ENCODE peak calls at places on chromosomes 6 and 20, in nine cellular contexts. Q, M, U, I, G, S, P, L and B are unnamed samples.

GRCh38 chr6:20182926-20183521 is 29.2 kb downstream of the MBOAT1 start:
- DNase-seq in M (peak), Q (peak), U (peak), I (no peak), S (no peak), G (no peak), P (no peak), L (peak), B (no peak)

GRCh38 chr6:72950114-72950860 is 275.0 kb downstream of the KHDC1L start:
- DNase-seq in I (peak), S (no peak), Q (no peak), P (peak), U (no peak), M (peak), L (no peak), G (no peak), B (peak)

GRCh38 chr6:135257641-135258405 is 76.7 kb downstream of the MYB start:
- DNase-seq in M (no peak), Q (no peak), L (no peak), P (no peak), S (no peak), G (no peak), U (no peak), I (no peak), B (no peak)

GRCh38 chr6:118318648-118319047 is 229.4 kb upstream of the PLN start:
- DNase-seq in U (no peak), L (no peak), I (no peak), G (no peak), Q (no peak), P (no peak), S (no peak), M (no peak), B (no peak)

GRCh38 chr20:33653218-33653899 is 8.8 kb upstream of the C20orf144 start:
- DNase-seq in M (peak), Q (no peak), G (peak), P (peak), L (peak), U (no peak), S (peak), I (peak), B (no peak)

GRCh38 chr20:49668181-49668877 is 45.3 kb downstream of the B4GALT5 start:
- DNase-seq in I (no peak), Q (no peak), M (no peak), S (no peak), P (no peak), L (peak), U (peak), G (peak), B (no peak)

GRCh38 chr6:19137419-19138035 is 699.6 kb upstream of the ID4 start:
- DNase-seq in G (no peak), S (no peak), P (no peak), L (no peak), U (no peak), I (no peak), Q (no peak), M (no peak), B (no peak)

GRCh38 chr20:47971321-47971781 is 186.1 kb upstream of the SULF2 start:
- DNase-seq in U (no peak), Q (no peak), P (no peak), M (no peak), G (no peak), S (peak), L (no peak), I (no peak), B (no peak)

GRCh38 chr6:90347411-90347841 is 50.8 kb upstream of the BACH2 start:
- DNase-seq in P (no peak), L (no peak), Q (no peak), U (no peak), M (no peak), G (no peak), S (no peak), I (no peak), B (no peak)

GRCh38 chr6:161696828-161697227 is 423.0 kb upstream of the AGPAT4 start:
- DNase-seq in M (no peak), Q (no peak), P (no peak), U (no peak), L (no peak), S (no peak), I (no peak), G (no peak), B (no peak)

GRCh38 chr6:110949679-110950285 is 8.7 kb upstream of the GTF3C6 start:
- DNase-seq in S (peak), I (peak), P (peak), G (no peak), U (no peak), M (peak), Q (no peak), L (no peak), B (no peak)

GRCh38 chr6:80223743-80224212 is 117.3 kb downstream of the BCKDHB start:
- DNase-seq in L (no peak), P (peak), S (no peak), G (no peak), U (no peak), Q (no peak), M (peak), I (peak), B (peak)

GRCh38 chr20:20364747-20365558 is 3.0 kb upstream of the INSM1 start:
- DNase-seq in M (no peak), U (no peak), I (no peak), Q (no peak), L (no peak), G (no peak), S (peak), P (no peak), B (no peak)

GRCh38 chr6:121430514-121431460 is 4.7 kb upstream of the GJA1 start:
- DNase-seq in I (peak), S (peak), M (peak), L (no peak), P (peak), G (no peak), Q (no peak), U (no peak), B (no peak)

GRCh38 chr6:149316740-149317655 is 514 bp upstream of the TAB2 start:
- DNase-seq in M (peak), G (no peak), Q (peak), L (peak), U (peak), I (peak), S (peak), P (peak), B (no peak)

GRCh38 chr6:149320745-149321240 is 3.3 kb downstream of the TAB2 start:
- DNase-seq in U (no peak), G (no peak), Q (no peak), I (no peak), L (no peak), P (peak), S (no peak), M (peak), B (no peak)

GRCh38 chr6:149318581-149319286 is 1.2 kb downstream of the TAB2 start:
- DNase-seq in M (peak), U (no peak), L (no peak), I (no peak), P (peak), G (no peak), Q (no peak), S (peak), B (no peak)

GRCh38 chr6:149317656-149318571 is at the start of gene TAB2:
- DNase-seq in I (peak), P (peak), Q (peak), M (peak), G (no peak), U (peak), L (peak), S (peak), B (no peak)

GRCh38 chr6:149319413-149319812 is 1.9 kb downstream of the TAB2 start:
- DNase-seq in G (no peak), P (no peak), Q (no peak), L (no peak), M (no peak), I (no peak), S (no peak), U (no peak), B (no peak)
- H3K4me3 ChIP-seq in G (peak), P (peak), Q (peak), L (peak), M (peak), I (peak), S (peak), U (peak), B (peak)

GRCh38 chr20:51175724-51176123 is 152.8 kb upstream of the KCNG1 start:
- DNase-seq in G (no peak), L (no peak), Q (no peak), I (no peak), S (no peak), M (no peak), P (no peak), U (no peak), B (no peak)

GRCh38 chr20:51171141-51171540 is 148.2 kb upstream of the KCNG1 start:
- DNase-seq in S (no peak), Q (no peak), L (no peak), M (no peak), G (no peak), U (no peak), I (no peak), P (no peak), B (no peak)

GRCh38 chr20:51174536-51174935 is 151.6 kb upstream of the KCNG1 start:
- DNase-seq in P (no peak), G (no peak), M (no peak), I (no peak), L (no peak), S (peak), U (no peak), Q (no peak), B (no peak)

GRCh38 chr20:51175156-51175555 is 152.2 kb upstream of the KCNG1 start:
- DNase-seq in L (no peak), I (no peak), G (no peak), Q (no peak), S (no peak), M (no peak), P (no peak), U (no peak), B (no peak)

GRCh38 chr20:51172558-51173428 is 149.9 kb upstream of the KCNG1 start:
- DNase-seq in M (no peak), S (peak), U (no peak), P (no peak), Q (no peak), L (no peak), I (no peak), G (no peak), B (no peak)
- TF ChIP-seq CTCF in M (no peak), S (no peak), U (no peak), P (no peak), Q (no peak), L (no peak), I (no peak), G (no peak), B (no peak)

DNA sequence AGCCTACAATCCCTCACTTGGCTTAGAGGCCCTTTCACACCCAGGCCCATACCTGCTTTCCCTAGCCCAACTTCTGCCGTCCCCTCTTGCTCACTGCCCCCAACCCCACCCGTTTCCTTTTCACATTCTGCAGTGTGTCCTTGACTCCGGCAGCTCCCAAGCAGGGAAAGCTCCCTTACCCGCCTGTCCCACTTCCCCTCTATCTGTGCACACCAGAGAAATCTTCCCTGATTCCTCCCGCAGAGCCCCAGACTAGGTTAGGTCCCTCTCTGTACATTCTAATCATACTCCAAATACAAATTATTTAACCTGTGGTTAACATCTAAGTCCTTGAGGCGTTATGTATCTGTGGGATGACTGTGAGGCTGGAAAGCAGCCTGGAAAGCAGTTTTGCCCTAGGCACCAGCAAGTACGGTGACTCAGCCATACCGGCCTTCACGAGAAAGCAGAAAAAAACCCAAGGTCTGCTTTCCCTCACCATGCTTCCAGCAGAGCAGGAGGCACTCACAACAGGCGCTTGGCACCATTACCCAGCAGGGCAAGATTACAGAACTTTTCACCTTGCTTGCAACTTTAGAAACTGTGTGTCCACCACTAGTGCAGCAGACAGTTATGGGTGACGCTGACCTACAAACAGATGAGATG is 22.3 kb downstream of the ELOVL5 start:
- DNase-seq in M (peak), G (no peak), L (peak), S (no peak), U (no peak), I (peak), P (peak), Q (peak), B (peak)
- H3K4me3 ChIP-seq in M (no peak), G (no peak), L (no peak), S (no peak), U (no peak), I (no peak), P (no peak), Q (no peak), B (peak)

GRCh38 chr6:52394251-52394666 is 25.9 kb upstream of the EFHC1 start:
- DNase-seq in Q (no peak), L (no peak), S (no peak), I (no peak), P (no peak), M (no peak), U (no peak), G (peak), B (no peak)
- TF ChIP-seq CTCF in Q (no peak), L (no peak), S (no peak), I (no peak), P (no peak), M (no peak), U (no peak), G (no peak), B (no peak)

GRCh38 chr20:31590717-31591225 is 14.3 kb upstream of the ID1 start:
- DNase-seq in U (no peak), Q (no peak), I (no peak), S (peak), M (no peak), P (no peak), L (no peak), G (no peak), B (no peak)

GRCh38 chr20:31593221-31594001 is 11.7 kb upstream of the ID1 start:
- DNase-seq in P (peak), S (no peak), M (peak), I (peak), Q (no peak), U (no peak), L (no peak), G (no peak), B (no peak)

DNA sequence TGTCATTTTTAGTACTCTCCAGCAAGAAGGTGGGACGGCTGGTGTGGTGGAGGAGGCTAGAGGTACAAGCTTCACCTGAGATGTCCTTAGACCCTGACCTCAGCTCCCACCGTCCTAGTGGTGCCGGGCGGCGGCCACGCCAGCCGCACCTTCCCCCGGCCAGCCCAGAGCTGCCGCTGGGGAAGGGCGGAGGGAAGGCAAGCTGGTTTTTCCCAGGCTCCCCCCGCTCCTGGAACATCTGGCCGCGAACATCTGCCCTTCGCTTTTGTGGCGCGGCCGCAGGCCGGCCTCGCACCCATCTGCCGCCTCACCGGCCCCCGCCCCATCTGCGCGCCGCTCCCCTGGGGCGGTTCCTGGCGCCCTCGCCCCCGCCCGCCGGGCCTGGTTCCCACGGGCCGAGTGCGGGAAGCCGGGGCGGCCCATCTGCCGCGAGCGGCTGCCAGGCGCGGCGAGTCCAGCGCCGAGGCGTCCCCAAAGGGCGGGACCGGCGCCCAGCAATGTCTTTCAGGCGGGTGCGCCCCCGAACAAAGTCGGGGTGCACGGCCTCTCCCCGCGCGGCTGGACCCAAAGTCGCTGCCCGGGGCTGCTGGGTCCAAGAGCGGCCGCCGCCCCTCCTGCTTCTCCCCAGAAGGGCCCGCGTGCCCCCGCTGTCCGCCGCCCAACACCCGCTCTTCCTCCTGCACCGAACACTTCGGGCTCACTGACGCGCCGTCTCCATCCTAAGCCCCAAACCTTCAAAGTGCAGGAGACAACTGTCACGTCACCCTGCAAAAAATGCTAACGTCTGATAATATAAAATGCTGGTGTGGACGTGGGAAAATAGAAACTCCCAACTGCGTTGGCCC is 17.3 kb upstream of the ID1 start:
- DNase-seq in L (peak), Q (no peak), M (no peak), P (peak), I (peak), U (peak), G (no peak), S (peak), B (no peak)
- H3K4me3 ChIP-seq in L (peak), Q (peak), M (peak), P (peak), I (peak), U (peak), G (no peak), S (peak), B (peak)

GRCh38 chr6:108419934-108420609 is 125.2 kb downstream of the AFG1L start:
- DNase-seq in P (no peak), Q (no peak), M (no peak), U (no peak), L (no peak), S (peak), G (no peak), I (no peak), B (no peak)

GRCh38 chr6:108419474-108419873 is 124.6 kb downstream of the AFG1L start:
- DNase-seq in P (no peak), Q (no peak), S (no peak), U (no peak), M (no peak), L (no peak), I (no peak), G (no peak), B (no peak)

GRCh38 chr6:108423982-108424695 is 129.3 kb downstream of the AFG1L start:
- DNase-seq in S (no peak), U (no peak), Q (no peak), P (peak), M (no peak), I (peak), G (no peak), L (no peak), B (no peak)

DNA sequence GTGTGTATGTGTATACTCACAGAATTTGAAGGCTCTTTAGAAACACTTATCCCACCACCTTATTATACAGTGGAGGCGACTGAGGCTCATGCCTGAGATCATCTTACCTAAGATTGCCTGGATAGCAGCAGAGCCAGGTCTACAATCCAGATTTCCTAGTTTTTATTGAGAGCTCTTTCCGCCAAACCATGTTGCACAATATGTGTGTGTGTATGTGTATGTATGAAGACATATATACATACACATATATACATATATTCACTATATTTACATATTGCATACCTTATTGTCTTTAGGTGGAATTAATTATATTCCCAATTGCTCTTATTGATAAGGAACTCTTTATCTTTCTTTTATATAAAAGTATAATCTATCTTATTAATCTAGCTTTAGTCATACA is 130.6 kb downstream of the AFG1L start:
- DNase-seq in L (no peak), U (no peak), G (no peak), P (no peak), Q (no peak), M (no peak), I (no peak), S (no peak), B (no peak)
- TF ChIP-seq CTCF in L (no peak), U (no peak), G (no peak), P (no peak), Q (no peak), M (no peak), I (no peak), S (no peak), B (no peak)

DNA sequence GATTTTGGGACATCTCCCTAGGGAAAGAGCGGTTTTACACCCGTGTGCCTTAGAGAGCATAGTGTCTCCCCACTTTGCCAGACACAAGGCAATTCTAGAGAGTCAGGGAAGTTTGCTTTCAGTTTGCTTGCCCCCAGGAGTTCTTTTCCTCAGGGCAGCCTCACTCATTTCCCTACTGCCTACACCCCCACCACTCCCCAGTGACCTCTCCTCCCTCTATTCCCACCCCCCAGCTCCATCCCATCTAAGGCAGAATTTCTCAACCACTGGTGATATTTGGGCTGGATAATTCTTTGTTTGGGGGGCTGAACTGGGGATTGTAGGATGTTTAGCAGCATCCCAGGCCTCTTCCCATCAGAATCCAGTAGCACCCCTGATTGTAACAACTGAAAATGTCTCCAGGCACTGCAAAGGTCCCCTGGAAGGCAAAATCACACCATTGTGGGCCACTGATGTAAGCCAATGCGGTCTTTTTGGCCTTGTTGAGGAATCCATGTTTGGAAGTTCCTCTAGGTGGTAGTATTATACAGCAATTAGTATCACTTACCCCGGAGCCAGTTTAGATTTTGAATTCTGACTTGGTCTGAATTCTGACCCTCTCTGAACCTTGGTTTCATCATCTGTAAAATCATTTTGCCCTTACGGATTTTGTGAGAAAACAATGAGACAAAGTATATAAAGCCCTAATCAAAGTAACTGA is 1.3 kb downstream of the EPPIN start:
- DNase-seq in I (peak), U (no peak), Q (no peak), P (peak), M (peak), L (no peak), G (no peak), S (peak), B (no peak)
- H3K4me3 ChIP-seq in I (no peak), U (no peak), Q (no peak), P (no peak), M (no peak), L (no peak), G (no peak), S (no peak), B (no peak)